ENCODE peak calls at places on chromosomes 7 and 10, in six cellular contexts. Q is H1, K is fibroblast of lung, D is OCI-LY7, N is astrocyte of the spinal cord, V is AG04450. L is an unnamed sample.

GRCh38 chr7:79293655-79294142 is 159.8 kb downstream of the MAGI2 start:
- DNase-seq in Q (no peak), K (peak), D (no peak), N (peak), V (no peak), L (no peak)

GRCh38 chr7:10571759-10572158 is 401.9 kb upstream of the PHF14 start:
- DNase-seq in Q (no peak), K (no peak), D (no peak), N (no peak), V (no peak), L (no peak)

GRCh38 chr10:6778992-6779701 is 199.1 kb upstream of the PRKCQ start:
- DNase-seq in Q (no peak), K (peak), D (no peak), N (peak), V (peak), L (no peak)

GRCh38 chr10:62710182-62710581 is 94.3 kb upstream of the ADO start:
- DNase-seq in Q (no peak), K (no peak), D (no peak), N (no peak), V (no peak), L (no peak)

GRCh38 chr10:97879241-97879640 is 29.6 kb downstream of the GOLGA7B start:
- DNase-seq in Q (no peak), K (no peak), D (no peak), N (no peak), V (no peak), L (no peak)

GRCh38 chr10:22986771-22987542 is 59.1 kb downstream of the ARMC3 start:
- DNase-seq in Q (no peak), K (peak), D (peak), N (peak), V (peak), L (no peak)

GRCh38 chr10:121942749-121943148 is 14.9 kb upstream of the ATE1 start:
- DNase-seq in Q (no peak), K (peak), D (no peak), N (peak), V (peak), L (no peak)

GRCh38 chr10:44998146-44998631 is 2.5 kb upstream of the ZNF22 start:
- DNase-seq in Q (no peak), K (peak), D (no peak), N (peak), V (no peak), L (no peak)

GRCh38 chr7:43905209-43905946 is 1.0 kb downstream of the URGCP start:
- DNase-seq in Q (no peak), K (peak), D (no peak), N (no peak), V (no peak), L (no peak)

GRCh38 chr7:70321016-70321415 is 722.7 kb downstream of the AUTS2 start:
- DNase-seq in Q (no peak), K (no peak), D (no peak), N (no peak), V (no peak), L (no peak)

GRCh38 chr10:122116331-122116730 is 127.4 kb downstream of the TACC2 start:
- DNase-seq in Q (no peak), K (peak), D (no peak), N (peak), V (peak), L (no peak)

GRCh38 chr7:40536406-40536805 is 401.6 kb downstream of the SUGCT start:
- DNase-seq in Q (no peak), K (no peak), D (no peak), N (no peak), V (no peak), L (no peak)

GRCh38 chr7:39271386-39271785 is 293.7 kb downstream of the POU6F2 start:
- DNase-seq in Q (no peak), K (no peak), D (no peak), N (peak), V (no peak), L (no peak)

GRCh38 chr10:62732841-62733653 is 71.5 kb upstream of the ADO start:
- DNase-seq in Q (no peak), K (peak), D (peak), N (peak), V (peak), L (peak)

GRCh38 chr7:47496064-47496665 is 85.7 kb downstream of the TNS3 start:
- DNase-seq in Q (no peak), K (no peak), D (peak), N (no peak), V (no peak), L (no peak)

GRCh38 chr7:137996386-137996851 is 5.5 kb downstream of the CREB3L2 start:
- DNase-seq in Q (no peak), K (peak), D (no peak), N (peak), V (no peak), L (no peak)

GRCh38 chr7:142606081-142606480 is 143.2 kb upstream of the PRSS1 start:
- DNase-seq in Q (no peak), K (no peak), D (no peak), N (no peak), V (no peak), L (no peak)

GRCh38 chr10:98340261-98340675 is 72.3 kb upstream of the LOXL4 start:
- DNase-seq in Q (no peak), K (no peak), D (peak), N (peak), V (no peak), L (no peak)

GRCh38 chr10:46537309-46537708 is 19.1 kb downstream of the GPRIN2 start:
- DNase-seq in Q (no peak), K (no peak), D (no peak), N (no peak), V (no peak), L (no peak)

GRCh38 chr10:131997366-131998049 is 15.8 kb upstream of the BNIP3 start:
- DNase-seq in Q (peak), K (peak), D (peak), N (peak), V (peak), L (no peak)

GRCh38 chr10:62231371-62231770 is 37.3 kb downstream of the RTKN2 start:
- DNase-seq in Q (no peak), K (peak), D (no peak), N (peak), V (peak), L (no peak)

GRCh38 chr7:148915211-148915610 is 31.1 kb upstream of the EZH2 start:
- DNase-seq in Q (no peak), K (no peak), D (peak), N (no peak), V (no peak), L (no peak)

GRCh38 chr7:46854958-46855473 is 726.9 kb downstream of the TNS3 start:
- DNase-seq in Q (no peak), K (peak), D (no peak), N (peak), V (no peak), L (no peak)

GRCh38 chr10:133511907-133512528 is 15.1 kb upstream of the CYP2E1 start:
- DNase-seq in Q (no peak), K (no peak), D (no peak), N (no peak), V (no peak), L (no peak)

GRCh38 chr10:112519129-112519761 is 72.2 kb downstream of the VTI1A start:
- DNase-seq in Q (no peak), K (no peak), D (no peak), N (no peak), V (no peak), L (no peak)

GRCh38 chr10:114837690-114838089 is 16.1 kb downstream of the FHIP2A start:
- DNase-seq in Q (no peak), K (no peak), D (no peak), N (no peak), V (no peak), L (no peak)

GRCh38 chr10:86217386-86218080 is 149.1 kb downstream of the GRID1 start:
- DNase-seq in Q (no peak), K (no peak), D (no peak), N (no peak), V (no peak), L (no peak)

GRCh38 chr10:101780187-101780817 is 2.9 kb downstream of the NPM3 start:
- DNase-seq in Q (no peak), K (no peak), D (peak), N (no peak), V (no peak), L (no peak)

GRCh38 chr10:129626309-129626708 is 159.3 kb downstream of the MGMT start:
- DNase-seq in Q (no peak), K (no peak), D (no peak), N (no peak), V (no peak), L (no peak)

GRCh38 chr7:4025211-4025610 is 656.9 kb upstream of the FOXK1 start:
- DNase-seq in Q (no peak), K (no peak), D (no peak), N (no peak), V (no peak), L (no peak)

GRCh38 chr10:109126541-109126940 is 796.8 kb downstream of the XPNPEP1 start:
- DNase-seq in Q (no peak), K (no peak), D (no peak), N (no peak), V (no peak), L (no peak)

GRCh38 chr10:123995461-123996131 is 97.8 kb downstream of the CHST15 start:
- DNase-seq in Q (peak), K (peak), D (peak), N (peak), V (peak), L (peak)

GRCh38 chr10:114631678-114632417 is 26.2 kb downstream of the ABLIM1 start:
- DNase-seq in Q (peak), K (no peak), D (no peak), N (peak), V (no peak), L (peak)

GRCh38 chr7:14195896-14196295 is 206.4 kb upstream of the ETV1 start:
- DNase-seq in Q (no peak), K (no peak), D (no peak), N (peak), V (no peak), L (no peak)

GRCh38 chr10:42755028-42755451 is 27.6 kb upstream of the BMS1 start:
- DNase-seq in Q (peak), K (no peak), D (no peak), N (no peak), V (no peak), L (no peak)

GRCh38 chr7:35415411-35415822 is 161.5 kb upstream of the TBX20 start:
- DNase-seq in Q (no peak), K (no peak), D (no peak), N (no peak), V (no peak), L (no peak)

GRCh38 chr7:73829505-73829904 is 1.3 kb upstream of the CLDN4 start:
- DNase-seq in Q (no peak), K (no peak), D (no peak), N (no peak), V (no peak), L (no peak)

GRCh38 chr7:150450491-150450992 is at the start of gene GIMAP8:
- DNase-seq in Q (no peak), K (no peak), D (no peak), N (no peak), V (no peak), L (peak)

GRCh38 chr7:26224359-26224758 is 22.8 kb downstream of the CBX3 start:
- DNase-seq in Q (no peak), K (no peak), D (no peak), N (no peak), V (no peak), L (no peak)

GRCh38 chr7:4123823-4124222 is 558.3 kb upstream of the FOXK1 start:
- DNase-seq in Q (no peak), K (peak), D (no peak), N (peak), V (no peak), L (no peak)

GRCh38 chr7:91046322-91047088 is 217.7 kb upstream of the FZD1 start:
- DNase-seq in Q (no peak), K (peak), D (no peak), N (peak), V (no peak), L (no peak)
- TF ChIP-seq CTCF in Q (peak), K (no peak), D (peak), N (no peak), V (peak), L (peak)

GRCh38 chr10:105679781-105680180 is 1038.7 kb downstream of the SORCS3 start:
- DNase-seq in Q (no peak), K (no peak), D (no peak), N (no peak), V (no peak), L (no peak)
- TF ChIP-seq CTCF in Q (peak), K (no peak), D (no peak), N (no peak), V (no peak), L (no peak)

DNA sequence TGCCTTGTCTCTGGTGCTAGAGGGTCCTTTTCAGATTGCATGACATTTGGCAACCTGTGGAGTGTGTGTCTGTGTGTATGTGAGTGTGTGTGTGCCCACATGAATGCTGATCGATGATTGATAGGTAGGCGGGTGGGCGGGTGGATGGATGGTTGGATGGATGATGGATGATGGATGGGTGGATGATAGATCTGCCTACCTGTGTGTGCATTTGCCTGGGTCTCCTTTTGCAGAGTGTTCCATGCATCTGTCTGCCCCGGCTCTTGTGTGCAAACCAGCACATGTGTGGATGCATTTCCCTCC is 99.8 kb downstream of the RGS10 start:
- DNase-seq in Q (no peak), K (no peak), D (no peak), N (no peak), V (no peak), L (no peak)
- TF ChIP-seq CTCF in Q (no peak), K (no peak), D (no peak), N (no peak), V (no peak), L (no peak)

GRCh38 chr10:74766501-74766900 is 59.9 kb upstream of the KAT6B start:
- DNase-seq in Q (no peak), K (no peak), D (no peak), N (no peak), V (no peak), L (no peak)
- TF ChIP-seq CTCF in Q (no peak), K (no peak), D (no peak), N (no peak), V (no peak), L (no peak)

GRCh38 chr7:95045236-95045923 is 138.0 kb downstream of the PPP1R9A start:
- DNase-seq in Q (peak), K (peak), D (peak), N (peak), V (no peak), L (no peak)
- TF ChIP-seq CTCF in Q (peak), K (no peak), D (peak), N (peak), V (peak), L (peak)

DNA sequence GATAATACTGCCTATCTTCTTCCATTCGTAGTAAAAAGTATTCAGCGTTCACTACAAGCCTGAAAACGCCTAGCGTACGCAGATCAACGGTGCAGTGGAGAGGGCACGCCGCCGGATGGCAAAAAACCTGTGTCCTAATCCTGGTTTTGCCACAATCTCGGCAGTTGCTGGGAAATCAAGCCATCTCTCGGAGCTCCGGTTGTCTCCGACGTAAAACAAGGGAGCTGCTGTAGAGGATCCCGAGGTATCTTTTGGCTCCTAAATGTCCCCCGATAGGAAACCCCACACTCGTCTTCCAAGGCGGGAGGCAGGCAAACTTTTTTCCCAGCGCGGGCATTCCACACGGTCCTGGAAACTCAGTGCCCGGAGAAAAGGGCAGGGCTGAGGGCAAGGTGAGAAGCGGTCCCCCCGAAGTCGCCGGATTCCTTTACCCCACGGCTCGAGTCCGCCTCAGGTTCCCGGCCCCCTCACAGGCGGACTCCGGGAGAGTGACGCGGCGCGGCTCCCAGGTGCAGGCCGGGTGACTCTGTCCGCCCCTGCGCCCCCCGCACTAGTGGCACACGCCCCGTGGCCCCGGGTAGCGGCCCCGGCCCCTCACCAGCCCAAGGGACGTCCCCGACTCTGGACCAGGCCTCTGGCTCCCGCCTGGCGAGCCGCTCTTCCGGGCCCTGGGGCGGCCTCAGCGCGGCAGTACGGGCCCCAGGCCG is 649 bp downstream of the IDE start:
- DNase-seq in Q (peak), K (peak), D (peak), N (peak), V (no peak), L (peak)
- TF ChIP-seq CTCF in Q (no peak), K (peak), D (peak), N (peak), V (peak), L (no peak)

GRCh38 chr10:78277267-78277666 is 243.6 kb downstream of the RPS24 start:
- DNase-seq in Q (no peak), K (no peak), D (no peak), N (no peak), V (no peak), L (no peak)
- TF ChIP-seq CTCF in Q (no peak), K (no peak), D (no peak), N (no peak), V (no peak), L (no peak)

GRCh38 chr7:155296788-155297516 is 726 bp upstream of the INSIG1 start:
- DNase-seq in Q (peak), K (peak), D (peak), N (peak), V (peak), L (peak)
- TF ChIP-seq CTCF in Q (no peak), K (no peak), D (peak), N (no peak), V (peak), L (no peak)

GRCh38 chr7:141239661-141240060 is 165.8 kb downstream of the TMEM178B start:
- DNase-seq in Q (peak), K (no peak), D (no peak), N (no peak), V (no peak), L (no peak)
- TF ChIP-seq CTCF in Q (no peak), K (no peak), D (no peak), N (no peak), V (no peak), L (no peak)

DNA sequence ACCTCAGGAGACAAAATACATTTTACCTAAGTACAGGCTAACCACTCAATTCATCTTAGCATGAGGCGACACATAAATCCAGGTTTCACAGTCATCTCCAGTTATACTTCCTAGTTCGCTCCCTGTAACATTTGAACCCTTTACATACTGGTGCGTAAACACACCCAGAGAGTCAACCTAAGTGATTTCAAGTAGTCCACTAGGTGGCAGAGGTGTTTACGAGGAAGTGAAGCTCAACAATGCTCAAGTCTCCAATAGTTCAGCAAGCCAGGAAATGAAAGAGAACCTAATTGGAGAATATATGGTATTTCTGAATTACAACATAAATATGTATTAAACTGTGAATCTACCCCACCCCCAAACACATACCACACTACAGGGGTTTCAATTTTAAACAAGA is 76.3 kb upstream of the ABCB5 start:
- DNase-seq in Q (no peak), K (no peak), D (peak), N (no peak), V (no peak), L (no peak)
- TF ChIP-seq CTCF in Q (peak), K (peak), D (peak), N (no peak), V (no peak), L (no peak)